ENCODE peak calls at places on chromosomes 3 and 15, in five cellular contexts. B is prostate gland, X is amygdala, N is neural crest cell, I is NCI-H2171 treated with DMSO at 0.1 percent for 48 hours. A is an unnamed sample.

GRCh38 chr3:88151358-88151757 is 1.6 kb downstream of the C3orf38 start:
- DNase-seq in I (no peak), N (no peak), B (no peak), X (no peak), A (no peak)

GRCh38 chr3:149554826-149555225 is 80.3 kb downstream of the TM4SF4 start:
- DNase-seq in N (no peak), X (no peak), B (peak; percentile 71), I (no peak), A (no peak)

GRCh38 chr15:29883126-29883525 is 60.9 kb upstream of the TJP1 start:
- DNase-seq in N (no peak), X (no peak), I (no peak), B (no peak), A (no peak)

GRCh38 chr15:64566629-64567427 is 106.5 kb downstream of the ZNF609 start:
- DNase-seq in I (peak; percentile 66), X (no peak), N (no peak), B (no peak), A (no peak)

GRCh38 chr3:191094057-191094456 is 105.0 kb upstream of the OSTN start:
- DNase-seq in N (no peak), I (no peak), X (no peak), B (no peak), A (no peak)

GRCh38 chr3:46714728-46715506 is 2.8 kb downstream of the PRSS50 start:
- DNase-seq in X (no peak), B (no peak), I (no peak), N (no peak), A (peak; percentile 64)

GRCh38 chr3:196186661-196187573 is 24.3 kb downstream of the ZDHHC19 start:
- DNase-seq in I (peak; percentile 75), N (peak; percentile 45), B (no peak), X (no peak), A (no peak)

GRCh38 chr3:28077566-28077965 is 163.9 kb upstream of the CMC1 start:
- DNase-seq in B (no peak), X (no peak), I (no peak), N (no peak), A (no peak)

GRCh38 chr3:143958966-143959365 is 12.7 kb upstream of the DIPK2A start:
- DNase-seq in N (no peak), X (no peak), B (no peak), I (no peak), A (no peak)

GRCh38 chr15:62896969-62897486 is 145.5 kb upstream of the TPM1 start:
- DNase-seq in B (peak; percentile 82), N (no peak), X (no peak), I (no peak), A (peak; percentile 96)

GRCh38 chr3:69084326-69084667 is 440 bp upstream of the ARL6IP5 start:
- DNase-seq in B (no peak), N (no peak), X (no peak), I (peak; percentile 18), A (no peak)

GRCh38 chr3:156553705-156554356 is 1.1 kb downstream of the SSR3 start:
- DNase-seq in I (no peak), N (no peak), X (no peak), B (no peak), A (no peak)

GRCh38 chr3:13869944-13870343 is 9.9 kb downstream of the WNT7A start:
- DNase-seq in I (no peak), X (no peak), B (no peak), N (no peak), A (no peak)